ENCODE peak calls at places on chromosome 17, in six cellular contexts. H is Daoy; T is CD4-positive, alpha-beta T cell; E is tibial artery; R is PC-9; V is stimulated activated CD4-positive, alpha-beta T cell treated with anti-CD3 and anti-CD28 coated beads, Interleukin-15, amount 100 ng/mL, for 24 hours. M is an unnamed sample.

GRCh38 chr17:29140631-29141483 is 39.3 kb downstream of the MYO18A start:
- DNase-seq in H (no peak), T (peak), E (peak), R (peak), V (peak), M (peak)

GRCh38 chr17:41284043-41284442 is 8.5 kb downstream of the KRTAP9-7 start:
- DNase-seq in H (no peak), T (no peak), E (no peak), R (no peak), V (no peak), M (no peak)

GRCh38 chr17:38609280-38610031 is 3.7 kb upstream of the SRCIN1 start:
- DNase-seq in H (no peak), T (no peak), E (no peak), R (no peak), V (no peak), M (no peak)

GRCh38 chr17:64653325-64653984 is 8.7 kb downstream of the SMURF2 start:
- DNase-seq in H (no peak), T (no peak), E (no peak), R (no peak), V (no peak), M (no peak)

GRCh38 chr17:44266402-44267164 is 1.4 kb downstream of the SLC4A1 start:
- DNase-seq in H (no peak), T (no peak), E (no peak), R (no peak), V (no peak), M (no peak)

GRCh38 chr17:50318551-50319310 is 27.2 kb upstream of the XYLT2 start:
- DNase-seq in H (no peak), T (no peak), E (peak), R (no peak), V (no peak), M (no peak)

GRCh38 chr17:50609376-50610074 is 25.2 kb upstream of the ABCC3 start:
- DNase-seq in H (no peak), T (no peak), E (no peak), R (no peak), V (no peak), M (no peak)

GRCh38 chr17:15411556-15412198 is 55.7 kb downstream of the CDRT4 start:
- DNase-seq in H (no peak), T (no peak), E (peak), R (no peak), V (no peak), M (no peak)

GRCh38 chr17:78252111-78252634 is 20.7 kb downstream of the TMEM235 start:
- DNase-seq in H (no peak), T (peak), E (no peak), R (no peak), V (peak), M (peak)

GRCh38 chr17:40218740-40219072 is 398 bp upstream of the WIPF2 start:
- DNase-seq in H (peak), T (peak), E (peak), R (peak), V (peak), M (peak)

GRCh38 chr17:58047751-58048150 is 35.5 kb upstream of the DYNLL2 start:
- DNase-seq in H (no peak), T (no peak), E (no peak), R (no peak), V (no peak), M (no peak)

GRCh38 chr17:73342549-73343167 is 30.9 kb upstream of the CDC42EP4 start:
- DNase-seq in H (peak), T (no peak), E (no peak), R (no peak), V (no peak), M (no peak)

GRCh38 chr17:81349397-81350319 is 45.6 kb upstream of the BAHCC1 start:
- DNase-seq in H (peak), T (no peak), E (no peak), R (no peak), V (no peak), M (no peak)

GRCh38 chr17:47693667-47694017 is 319 bp upstream of the TBKBP1 start:
- DNase-seq in H (peak), T (no peak), E (no peak), R (no peak), V (no peak), M (peak)

GRCh38 chr17:67506966-67507365 is 129.9 kb downstream of the PITPNC1 start:
- DNase-seq in H (no peak), T (no peak), E (no peak), R (no peak), V (no peak), M (no peak)

GRCh38 chr17:7263071-7263800 is 958 bp upstream of the CLDN7 start:
- DNase-seq in H (peak), T (no peak), E (no peak), R (peak), V (peak), M (peak)

GRCh38 chr17:45277992-45278391 is 16.1 kb upstream of the SPATA32 start:
- DNase-seq in H (no peak), T (no peak), E (no peak), R (no peak), V (no peak), M (no peak)

GRCh38 chr17:3636908-3637373 is 381 bp downstream of the CTNS start:
- DNase-seq in H (no peak), T (no peak), E (no peak), R (no peak), V (no peak), M (peak)

GRCh38 chr17:17511971-17512858 is 16.0 kb upstream of the RASD1 start:
- DNase-seq in H (peak), T (no peak), E (no peak), R (peak), V (no peak), M (no peak)

GRCh38 chr17:27914382-27914781 is 21.2 kb upstream of the LYRM9 start:
- DNase-seq in H (no peak), T (no peak), E (no peak), R (no peak), V (no peak), M (no peak)

GRCh38 chr17:18043491-18043890 is 4.3 kb downstream of the GID4 start:
- DNase-seq in H (no peak), T (no peak), E (no peak), R (no peak), V (no peak), M (no peak)

GRCh38 chr17:7882629-7883028 is 6.0 kb upstream of the CHD3 start:
- DNase-seq in H (no peak), T (no peak), E (no peak), R (no peak), V (no peak), M (no peak)

GRCh38 chr17:77476920-77477805 is 336.4 kb downstream of the SEC14L1 start:
- DNase-seq in H (peak), T (no peak), E (peak), R (no peak), V (peak), M (peak)

GRCh38 chr17:38598536-38598935 is 7.2 kb downstream of the SRCIN1 start:
- DNase-seq in H (peak), T (no peak), E (no peak), R (peak), V (peak), M (peak)

GRCh38 chr17:67376892-67377726 is at the start of gene PITPNC1:
- DNase-seq in H (peak), T (peak), E (peak), R (peak), V (peak), M (peak)

M was measured in activated CD8-positive, alpha-beta T cell treated with anti-CD3 and anti-CD28 coated beads for 36 hours.